ENCODE peak calls at places on chromosomes 1 and 21, in five cellular contexts. W is IMR-90, E is neuronal stem cell, G is H1, R is H9. F is an unnamed sample.
A peak's percentile ranks its signal among the peaks of the same experiment; 100 is the strongest.

GRCh38 chr1:94934551-94934950 is 7.6 kb upstream of the CNN3 start:
- DNase-seq in W (no peak), E (no peak), G (no peak), R (no peak), F (no peak)

GRCh38 chr1:200223207-200223606 is 186.6 kb downstream of the ZNF281 start:
- DNase-seq in W (no peak), E (no peak), G (no peak), R (no peak), F (no peak)

GRCh38 chr21:43206231-43207042 is 37.6 kb downstream of the CRYAA start:
- DNase-seq in W (no peak), E (no peak), G (no peak), R (peak; percentile 24), F (no peak)

GRCh38 chr1:179876289-179876715 is 1.3 kb downstream of the TOR1AIP2 start:
- DNase-seq in W (peak; percentile 61), E (no peak), G (no peak), R (no peak), F (peak; percentile 85)

GRCh38 chr1:3745590-3746381 is 6.5 kb upstream of the CCDC27 start:
- DNase-seq in W (peak; percentile 5), E (no peak), G (no peak), R (no peak), F (no peak)

GRCh38 chr1:2049517-2050481 is at the start of gene PRKCZ:
- DNase-seq in W (no peak), E (peak; percentile 81), G (peak; percentile 71), R (peak; percentile 97), F (peak; percentile 94)

GRCh38 chr1:119275145-119275929 is 93.2 kb upstream of the HAO2 start:
- DNase-seq in W (peak; percentile 67), E (peak; percentile 52), G (no peak), R (peak; percentile 54), F (peak; percentile 56)

GRCh38 chr1:24216254-24216653 is 29.2 kb upstream of the IFNLR1 start:
- DNase-seq in W (no peak), E (no peak), G (no peak), R (no peak), F (no peak)

GRCh38 chr1:165116732-165117131 is 239.8 kb downstream of the LMX1A start:
- DNase-seq in W (peak; percentile 56), E (no peak), G (no peak), R (no peak), F (peak; percentile 77)

GRCh38 chr1:21855257-21856096 is 43.4 kb downstream of the LDLRAD2 start:
- DNase-seq in W (no peak), E (no peak), G (no peak), R (no peak), F (no peak)

DNA sequence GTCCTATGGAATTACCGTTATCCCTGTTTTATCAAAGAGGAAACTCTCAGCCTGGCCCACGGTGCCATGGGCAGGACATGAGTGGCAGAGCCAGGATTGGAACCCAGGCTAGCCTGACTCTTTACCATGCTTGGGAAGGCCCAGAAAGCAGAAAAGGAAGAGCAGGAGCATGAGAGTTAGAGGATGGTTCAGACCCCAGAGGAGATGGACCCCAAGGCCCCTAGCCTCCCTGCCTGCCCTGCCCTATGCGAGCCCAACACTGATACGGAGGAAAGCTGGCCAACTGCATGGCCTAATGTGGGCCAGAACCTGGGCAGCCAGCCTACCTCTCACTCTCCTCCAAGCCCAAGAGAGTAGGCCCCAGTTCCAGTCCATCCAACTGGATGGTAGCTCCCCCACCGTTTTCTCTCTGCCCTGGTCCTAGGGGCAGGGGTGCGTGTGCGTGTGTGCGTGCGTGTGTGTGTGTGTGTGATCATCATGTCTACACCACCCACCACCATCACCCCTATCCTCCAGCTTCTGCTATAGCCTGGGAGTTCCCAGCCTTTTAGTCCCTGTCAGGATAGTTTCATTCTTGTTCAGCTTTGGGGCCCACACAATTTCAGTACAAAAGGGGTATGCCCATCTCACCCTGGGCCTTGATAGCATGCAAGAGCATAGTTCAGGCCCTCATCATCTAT is 15.4 kb upstream of the MEX3A start:
- DNase-seq in W (no peak), E (no peak), G (no peak), R (no peak), F (no peak)
- H2BK120ac ChIP-seq in W (peak overlapping the region; percentile 90), E (no peak overlapping the region), G (no peak overlapping the region), R (no peak overlapping the region), F (peak overlapping the region; percentile 57)

GRCh38 chr1:156500578-156500846 is at the start of gene MEF2D:
- DNase-seq in W (no peak), E (no peak), G (no peak), R (no peak), F (no peak)
- H3K14ac ChIP-seq in W (peak within 1 kb of the TSS; percentile 99), E (no peak within 1 kb of the TSS), G (no peak within 1 kb of the TSS), R (peak within 1 kb of the TSS; percentile 90), F (peak within 1 kb of the TSS; percentile 99)

GRCh38 chr1:185969028-185969427 is 234.8 kb downstream of the HMCN1 start:
- DNase-seq in W (peak; percentile 59), E (no peak), G (no peak), R (no peak), F (no peak)
- H3K4me1 ChIP-seq in W (peaks cover 13% of the 10 kb centered on the region), E (no peaks in the 10 kb centered on the region), G (no peaks in the 10 kb centered on the region), R (peaks cover 2% of the 10 kb centered on the region), F (no peaks in the 10 kb centered on the region)

GRCh38 chr1:204127597-204128242 is 24.1 kb downstream of the ETNK2 start:
- DNase-seq in W (peak; percentile 88), E (peak; percentile 58), G (no peak), R (peak; percentile 65), F (peak; percentile 81)

GRCh38 chr1:204130178-204130577 is 21.7 kb downstream of the ETNK2 start:
- DNase-seq in W (no peak), E (no peak), G (no peak), R (peak; percentile 46), F (no peak)

GRCh38 chr1:204126941-204127340 is 24.9 kb downstream of the ETNK2 start:
- DNase-seq in W (no peak), E (no peak), G (no peak), R (no peak), F (no peak)

GRCh38 chr1:204128964-204129896 is 22.6 kb downstream of the ETNK2 start:
- DNase-seq in W (peak; percentile 61), E (peak; percentile 54), G (peak; percentile 56), R (peak; percentile 88), F (peak; percentile 79)

DNA sequence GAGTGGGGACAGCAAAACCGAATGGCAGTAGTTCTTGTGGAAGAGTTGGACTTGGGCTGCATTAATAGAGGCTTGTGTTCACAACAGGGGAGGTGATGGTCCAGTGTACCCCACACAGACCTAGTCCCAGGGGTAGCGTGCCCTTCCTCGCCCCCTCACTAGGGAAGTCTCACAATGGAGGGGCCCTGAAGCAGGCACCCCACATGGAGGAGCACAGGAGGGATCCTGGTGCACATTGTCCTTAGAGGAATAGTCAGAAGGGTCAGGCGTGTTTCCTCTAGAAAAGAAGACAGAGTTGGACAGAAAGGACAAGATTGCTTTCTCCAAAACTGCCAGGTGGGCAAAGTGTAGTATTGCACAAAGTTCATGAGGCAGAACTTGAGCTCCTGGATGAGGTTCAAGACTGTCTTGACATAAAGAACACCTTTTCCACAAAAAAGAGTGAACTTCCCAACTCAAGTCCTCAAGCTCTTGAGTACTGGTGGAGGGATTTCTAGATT is 23.3 kb downstream of the ETNK2 start:
- DNase-seq in W (no peak), E (no peak), G (no peak), R (no peak), F (no peak)
- H2BK120ac ChIP-seq in W (peak overlapping the region; percentile 62), E (no peak overlapping the region), G (no peak overlapping the region), R (no peak overlapping the region), F (no peak overlapping the region)

DNA sequence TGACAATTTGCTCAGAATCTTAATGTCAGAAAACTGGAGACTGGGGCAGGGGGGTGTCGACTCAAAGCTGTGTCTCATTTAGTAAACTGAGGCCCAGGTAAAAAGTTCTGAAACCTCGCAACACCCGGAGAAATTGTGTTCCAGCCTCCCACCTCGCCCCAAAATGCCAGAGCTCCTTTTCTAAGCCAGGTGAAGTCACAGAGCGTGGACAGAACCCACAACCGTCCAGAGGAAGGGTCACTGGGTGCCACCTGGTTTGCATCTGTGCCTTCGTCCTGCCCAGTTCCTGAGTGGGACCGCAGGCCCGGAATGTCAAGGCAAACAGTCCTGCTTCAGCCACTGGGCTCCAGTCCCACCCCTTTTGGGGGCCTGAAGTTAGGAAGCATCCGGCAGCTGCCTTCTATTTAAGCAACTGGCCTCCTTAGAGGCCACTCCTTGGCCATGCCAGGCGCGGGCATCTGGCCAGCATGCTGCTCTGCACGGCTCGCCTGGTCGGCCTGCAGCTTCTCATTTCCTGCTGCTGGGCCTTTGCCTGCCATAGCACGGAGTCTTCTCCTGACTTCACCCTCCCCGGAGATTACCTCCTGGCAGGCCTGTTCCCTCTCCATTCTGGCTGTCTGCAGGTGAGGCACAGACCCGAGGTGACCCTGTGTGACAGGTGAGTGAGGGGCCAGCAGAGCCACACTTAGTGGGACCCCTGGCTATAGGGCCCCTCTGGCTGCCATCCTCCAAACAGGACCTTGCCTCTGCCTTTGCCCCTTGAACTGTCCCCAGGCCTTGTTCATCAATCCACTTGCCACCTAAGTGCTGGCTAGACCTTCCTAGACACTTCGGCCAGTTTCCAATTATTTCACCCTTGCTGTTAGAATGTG is at the start of gene TAS1R1:
- DNase-seq in W (no peak), E (no peak), G (no peak), R (no peak), F (no peak)
- H3K14ac ChIP-seq in W (peak within 1 kb of the TSS; percentile 44), E (no peak within 1 kb of the TSS), G (no peak within 1 kb of the TSS), R (peak within 1 kb of the TSS; percentile 84), F (peak within 1 kb of the TSS; percentile 71)

DNA sequence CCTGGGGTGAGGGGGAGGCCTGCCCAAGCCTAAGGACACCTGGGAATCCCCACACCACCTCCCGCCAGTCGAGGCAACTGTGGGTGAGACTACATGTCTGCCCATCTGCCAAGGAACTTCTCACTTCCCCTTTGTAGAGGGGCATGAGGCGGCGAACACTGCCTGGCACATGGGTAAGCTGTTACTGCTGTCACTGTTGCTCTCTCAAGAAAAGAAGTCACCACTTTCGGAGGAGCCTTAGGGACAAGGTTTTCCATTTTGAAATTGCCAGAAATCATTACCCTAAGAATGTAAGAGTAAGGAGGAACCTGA is 23.4 kb downstream of the SLC2A1 start:
- DNase-seq in W (no peak), E (no peak), G (no peak), R (no peak), F (no peak)
- H3K4me1 ChIP-seq in W (peaks cover 48% of the 10 kb centered on the region), E (peaks cover 55% of the 10 kb centered on the region), G (peaks cover 9% of the 10 kb centered on the region), R (no peaks in the 10 kb centered on the region), F (peaks cover 68% of the 10 kb centered on the region)

GRCh38 chr1:209769171-209769904 is 13.5 kb downstream of the TRAF3IP3 start:
- DNase-seq in W (peak; percentile 87), E (no peak), G (no peak), R (no peak), F (no peak)

GRCh38 chr1:209772116-209772515 is 12.2 kb downstream of the C1orf74 start:
- DNase-seq in W (no peak), E (no peak), G (no peak), R (no peak), F (no peak)

GRCh38 chr1:209770636-209771415 is 13.5 kb downstream of the C1orf74 start:
- DNase-seq in W (no peak), E (no peak), G (no peak), R (no peak), F (no peak)

GRCh38 chr1:209768354-209768774 is 12.5 kb downstream of the TRAF3IP3 start:
- DNase-seq in W (no peak), E (no peak), G (no peak), R (no peak), F (no peak)

DNA sequence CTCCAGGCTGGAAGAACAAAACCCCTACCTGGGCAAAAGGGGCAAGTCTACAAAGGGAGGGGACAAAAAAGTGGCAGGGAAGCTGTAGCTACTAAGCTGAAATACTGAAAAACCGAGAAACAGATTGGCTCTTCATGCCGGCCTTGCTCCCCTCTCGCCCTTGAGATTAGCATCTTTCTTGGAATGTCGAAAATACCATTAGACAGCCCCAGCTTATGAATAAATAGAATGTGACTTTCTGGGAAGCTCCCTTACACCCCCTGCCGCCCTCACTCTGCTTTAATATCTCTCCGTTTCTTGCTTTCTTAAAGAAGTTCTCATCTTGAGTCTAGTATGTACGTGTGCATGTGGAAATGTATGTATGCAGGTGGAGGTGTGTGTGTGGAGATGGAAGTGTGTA is 14.1 kb downstream of the TRAF3IP3 start:
- DNase-seq in W (no peak), E (no peak), G (no peak), R (no peak), F (no peak)
- H2BK120ac ChIP-seq in W (peak overlapping the region; percentile 92), E (no peak overlapping the region), G (no peak overlapping the region), R (no peak overlapping the region), F (peak overlapping the region; percentile 85)